ENCODE peak calls at places on chromosomes 2 and 18, in ten cellular contexts. C is endothelial cell; Y is upper lobe of left lung; L is activated naive CD8-positive, alpha-beta T cell treated with anti-CD3 and anti-CD28 coated beads, Interleukin-2, amount 10 ng/mL, durations not matched to agents 7 days and 5 days; J is AG04450; F is foreskin keratinocyte; G is A172; H is coronary artery; E is activated T-cell treated with anti-CD3 and anti-CD28 coated beads, Interleukin-2, amount 50 U/mL, for 1 hour; I is D721Med. Z is an unnamed sample.

GRCh38 chr2:202723746-202724145 is 89.0 kb downstream of the FAM117B start:
- DNase-seq in F (no peak), C (no peak), I (no peak), Y (no peak), E (no peak), J (no peak), L (no peak), H (no peak), G (no peak), Z (no peak)

GRCh38 chr2:109433926-109434325 is 179.8 kb downstream of the SEPTIN10 start:
- DNase-seq in G (no peak), Y (no peak), I (no peak), F (no peak), H (no peak), L (no peak), J (no peak), E (no peak), C (no peak), Z (no peak)

GRCh38 chr18:42182728-42183700 is 228.0 kb downstream of the PIK3C3 start:
- DNase-seq in F (peak; percentile 50), J (no peak), Y (no peak), C (no peak), I (no peak), E (no peak), L (no peak), H (no peak), G (peak; percentile 76), Z (no peak)

GRCh38 chr2:137969418-137969765 is 5.1 kb downstream of the HNMT start:
- DNase-seq in I (no peak), C (no peak), G (peak; percentile 92), L (no peak), E (no peak), J (peak; percentile 61), Y (peak; percentile 45), F (peak; percentile 23), H (no peak), Z (no peak)

GRCh38 chr18:78601349-78601748 is 378.3 kb upstream of the SALL3 start:
- DNase-seq in Y (peak; percentile 10), C (no peak), E (no peak), H (no peak), F (no peak), J (no peak), I (no peak), L (no peak), G (no peak), Z (peak; percentile 51)

GRCh38 chr2:175233135-175233719 is 51.7 kb upstream of the ATP5MC3 start:
- DNase-seq in Y (no peak), F (no peak), E (no peak), L (no peak), I (no peak), J (peak; percentile 72), H (no peak), G (peak; percentile 80), C (no peak), Z (no peak)

GRCh38 chr2:218029366-218030360 is 26.9 kb upstream of the TNS1 start:
- DNase-seq in H (peak; percentile 45), J (no peak), I (no peak), Y (peak; percentile 17), E (no peak), G (no peak), L (no peak), C (no peak), F (no peak), Z (peak; percentile 41)

GRCh38 chr18:55588876-55589595 is 1.0 kb upstream of the TCF4 start:
- DNase-seq in L (no peak), C (no peak), Y (no peak), I (no peak), F (peak; percentile 19), J (no peak), H (no peak), E (no peak), G (peak; percentile 1), Z (no peak)

GRCh38 chr2:136235451-136236418 is 117.8 kb upstream of the CXCR4 start:
- DNase-seq in G (peak; percentile 98), L (no peak), I (no peak), E (no peak), Y (no peak), F (peak; percentile 26), H (no peak), C (no peak), J (no peak), Z (no peak)

GRCh38 chr2:189829092-189829843 is 45.0 kb downstream of the PMS1 start:
- DNase-seq in H (no peak), I (no peak), C (no peak), J (no peak), E (no peak), F (no peak), L (no peak), Y (no peak), G (no peak), Z (no peak)

GRCh38 chr2:217166241-217166640 is 306.4 kb upstream of the TNP1 start:
- DNase-seq in Y (no peak), G (peak; percentile 49), H (no peak), L (no peak), C (peak; percentile 14), I (no peak), J (no peak), F (no peak), E (no peak), Z (no peak)

GRCh38 chr2:42052702-42053481 is 5.1 kb downstream of the PKDCC start:
- DNase-seq in H (no peak), L (no peak), G (no peak), Y (no peak), I (no peak), F (no peak), C (no peak), J (peak; percentile 43), E (no peak), Z (no peak)

GRCh38 chr2:68196120-68196716 is 38.5 kb downstream of the PNO1 start:
- DNase-seq in E (no peak), C (no peak), L (no peak), Y (peak; percentile 34), I (no peak), F (no peak), G (peak; percentile 11), J (no peak), H (no peak), Z (no peak)

GRCh38 chr18:904135-905090 is at the start of gene ADCYAP1:
- DNase-seq in C (peak; percentile 43), J (no peak), G (no peak), L (peak; percentile 30), H (no peak), E (no peak), F (no peak), I (no peak), Y (no peak), Z (no peak)

GRCh38 chr2:39902103-39902502 is 123.0 kb upstream of the THUMPD2 start:
- DNase-seq in E (no peak), I (no peak), C (no peak), Y (no peak), H (no peak), F (peak; percentile 56), G (peak; percentile 18), J (peak; percentile 15), L (no peak), Z (no peak)

GRCh38 chr2:225090746-225091145 is 48.5 kb upstream of the DOCK10 start:
- DNase-seq in F (no peak), J (no peak), I (no peak), G (peak; percentile 25), L (no peak), C (no peak), H (no peak), Y (no peak), E (no peak), Z (no peak)

GRCh38 chr2:234690569-234691225 is 193.8 kb upstream of the ARL4C start:
- DNase-seq in J (no peak), I (no peak), C (no peak), E (no peak), Y (no peak), G (peak; percentile 33), L (no peak), H (no peak), F (no peak), Z (no peak)

GRCh38 chr2:168086805-168087204 is 160.6 kb downstream of the STK39 start:
- DNase-seq in G (no peak), F (no peak), E (no peak), H (no peak), C (no peak), I (no peak), L (no peak), J (no peak), Y (no peak), Z (no peak)

GRCh38 chr18:45775241-45775676 is 50.2 kb upstream of the SIGLEC15 start:
- DNase-seq in H (peak; percentile 81), F (no peak), G (no peak), I (no peak), L (peak; percentile 60), E (peak; percentile 62), Y (peak; percentile 72), J (no peak), C (peak; percentile 11), Z (peak; percentile 88)

GRCh38 chr2:74708296-74708695 is 54.2 kb downstream of the SEMA4F start:
- DNase-seq in J (no peak), Y (peak; percentile 74), C (no peak), F (no peak), L (no peak), E (no peak), H (no peak), I (no peak), G (no peak), Z (no peak)

GRCh38 chr18:67282796-67283195 is 233.7 kb downstream of the DSEL start:
- DNase-seq in C (no peak), L (no peak), G (no peak), F (no peak), H (no peak), E (no peak), Y (no peak), J (no peak), I (no peak), Z (no peak)

GRCh38 chr2:203948733-203949132 is 12.2 kb downstream of the ICOS start:
- DNase-seq in E (no peak), J (no peak), H (no peak), I (no peak), L (no peak), Y (no peak), F (no peak), G (no peak), C (no peak), Z (no peak)

GRCh38 chr2:134777593-134777992 is 58.8 kb upstream of the TMEM163 start:
- DNase-seq in F (no peak), L (no peak), J (no peak), E (no peak), C (no peak), I (no peak), Y (no peak), H (no peak), G (no peak), Z (no peak)

GRCh38 chr2:53234548-53234903 is 533.1 kb upstream of the CHAC2 start:
- DNase-seq in E (no peak), Y (no peak), J (peak; percentile 13), H (no peak), G (no peak), L (no peak), I (no peak), F (no peak), C (no peak), Z (no peak)

Z was measured in activated CD8-positive, alpha-beta memory T cell treated with anti-CD3 and anti-CD28 coated beads for 24 hours.